ENCODE peak calls at places on chromosomes 12 and 14, in eight cellular contexts. One of them, this sample, is unnamed.

GRCh38 chr14:102145395-102145794 is 5.7 kb downstream of the WDR20 start:
- DNase-seq in AG09309: no peak
- DNase-seq in fibroblast of lung: no peak
- DNase-seq in GM23338: no peak
- DNase-seq in glutamatergic neuron: no peak
- DNase-seq in HFF-Myc: no peak
- DNase-seq in HCT116: no peak
- DNase-seq in neural progenitor cell: no peak
- DNase-seq in this sample: no peak

GRCh38 chr12:132798836-132799235 is 29.8 kb downstream of the GOLGA3 start:
- DNase-seq in GM23338: no peak
- DNase-seq in HCT116: no peak
- DNase-seq in AG09309: no peak
- DNase-seq in glutamatergic neuron: no peak
- DNase-seq in fibroblast of lung: no peak
- DNase-seq in HFF-Myc: no peak
- DNase-seq in neural progenitor cell: no peak
- DNase-seq in this sample: no peak

GRCh38 chr12:101697197-101697929 is at the start of gene CHPT1:
- DNase-seq in glutamatergic neuron: peak
- DNase-seq in AG09309: no peak
- DNase-seq in fibroblast of lung: peak
- DNase-seq in GM23338: peak
- DNase-seq in HFF-Myc: no peak
- DNase-seq in HCT116: no peak
- DNase-seq in neural progenitor cell: peak
- DNase-seq in this sample: peak

GRCh38 chr12:76268267-76268666 is 79.9 kb downstream of the BBS10 start:
- DNase-seq in glutamatergic neuron: no peak
- DNase-seq in fibroblast of lung: no peak
- DNase-seq in HFF-Myc: no peak
- DNase-seq in GM23338: no peak
- DNase-seq in AG09309: no peak
- DNase-seq in HCT116: no peak
- DNase-seq in neural progenitor cell: no peak
- DNase-seq in this sample: no peak

GRCh38 chr14:100738269-100738691 is 11.6 kb downstream of the DLK1 start:
- DNase-seq in fibroblast of lung: no peak
- DNase-seq in glutamatergic neuron: no peak
- DNase-seq in GM23338: no peak
- DNase-seq in HCT116: no peak
- DNase-seq in AG09309: no peak
- DNase-seq in HFF-Myc: no peak
- DNase-seq in neural progenitor cell: no peak
- DNase-seq in this sample: no peak

GRCh38 chr14:22319526-22320352 is 269.3 kb downstream of the DAD1 start:
- DNase-seq in HCT116: peak
- DNase-seq in GM23338: peak
- DNase-seq in glutamatergic neuron: peak
- DNase-seq in neural progenitor cell: peak
- DNase-seq in HFF-Myc: peak
- DNase-seq in AG09309: peak
- DNase-seq in fibroblast of lung: peak
- DNase-seq in this sample: peak

GRCh38 chr14:33809456-33809855 is 141.4 kb downstream of the EGLN3 start:
- DNase-seq in AG09309: no peak
- DNase-seq in GM23338: no peak
- DNase-seq in HCT116: no peak
- DNase-seq in glutamatergic neuron: no peak
- DNase-seq in neural progenitor cell: no peak
- DNase-seq in fibroblast of lung: no peak
- DNase-seq in HFF-Myc: no peak
- DNase-seq in this sample: no peak

GRCh38 chr12:107929436-107929835 is 154.9 kb downstream of the ASCL4 start:
- DNase-seq in HCT116: peak
- DNase-seq in fibroblast of lung: peak
- DNase-seq in glutamatergic neuron: no peak
- DNase-seq in neural progenitor cell: peak
- DNase-seq in AG09309: peak
- DNase-seq in HFF-Myc: peak
- DNase-seq in GM23338: peak
- DNase-seq in this sample: peak

GRCh38 chr12:130456375-130457199 is 118.9 kb downstream of the PIWIL1 start:
- DNase-seq in HCT116: no peak
- DNase-seq in neural progenitor cell: no peak
- DNase-seq in GM23338: no peak
- DNase-seq in glutamatergic neuron: no peak
- DNase-seq in HFF-Myc: no peak
- DNase-seq in AG09309: no peak
- DNase-seq in fibroblast of lung: no peak
- DNase-seq in this sample: no peak

GRCh38 chr12:118148287-118148686 is 12.4 kb downstream of the PEBP1 start:
- DNase-seq in GM23338: no peak
- DNase-seq in HCT116: no peak
- DNase-seq in glutamatergic neuron: no peak
- DNase-seq in AG09309: no peak
- DNase-seq in neural progenitor cell: no peak
- DNase-seq in fibroblast of lung: no peak
- DNase-seq in HFF-Myc: no peak
- DNase-seq in this sample: no peak

GRCh38 chr12:89589753-89590152 is 63.9 kb upstream of the POC1B start:
- DNase-seq in neural progenitor cell: no peak
- DNase-seq in GM23338: no peak
- DNase-seq in HFF-Myc: no peak
- DNase-seq in HCT116: no peak
- DNase-seq in AG09309: no peak
- DNase-seq in glutamatergic neuron: no peak
- DNase-seq in fibroblast of lung: no peak
- DNase-seq in this sample: no peak

GRCh38 chr12:26017484-26018211 is 59.2 kb downstream of the RASSF8 start:
- DNase-seq in HCT116: peak
- DNase-seq in GM23338: peak
- DNase-seq in HFF-Myc: peak
- DNase-seq in glutamatergic neuron: peak
- DNase-seq in neural progenitor cell: peak
- DNase-seq in AG09309: no peak
- DNase-seq in fibroblast of lung: peak
- DNase-seq in this sample: peak

GRCh38 chr14:89814126-89814525 is 140.4 kb downstream of the EFCAB11 start:
- DNase-seq in glutamatergic neuron: no peak
- DNase-seq in neural progenitor cell: no peak
- DNase-seq in GM23338: no peak
- DNase-seq in HCT116: no peak
- DNase-seq in AG09309: no peak
- DNase-seq in fibroblast of lung: no peak
- DNase-seq in HFF-Myc: no peak
- DNase-seq in this sample: no peak

GRCh38 chr12:47734725-47735480 is 9.6 kb upstream of the ENDOU start:
- DNase-seq in HFF-Myc: no peak
- DNase-seq in AG09309: no peak
- DNase-seq in neural progenitor cell: peak
- DNase-seq in GM23338: peak
- DNase-seq in fibroblast of lung: peak
- DNase-seq in glutamatergic neuron: peak
- DNase-seq in HCT116: no peak
- DNase-seq in this sample: no peak

GRCh38 chr14:69528930-69529329 is 44.4 kb downstream of the PLEKHD1 start:
- DNase-seq in neural progenitor cell: no peak
- DNase-seq in AG09309: no peak
- DNase-seq in HFF-Myc: no peak
- DNase-seq in GM23338: no peak
- DNase-seq in glutamatergic neuron: no peak
- DNase-seq in fibroblast of lung: no peak
- DNase-seq in HCT116: no peak
- DNase-seq in this sample: no peak

GRCh38 chr14:102539544-102540309 is 30.2 kb upstream of the ANKRD9 start:
- DNase-seq in AG09309: no peak
- DNase-seq in fibroblast of lung: peak
- DNase-seq in HFF-Myc: peak
- DNase-seq in GM23338: no peak
- DNase-seq in neural progenitor cell: no peak
- DNase-seq in glutamatergic neuron: no peak
- DNase-seq in HCT116: no peak
- DNase-seq in this sample: no peak

GRCh38 chr14:22339277-22339676 is 249.7 kb downstream of the DAD1 start:
- DNase-seq in AG09309: no peak
- DNase-seq in neural progenitor cell: no peak
- DNase-seq in fibroblast of lung: peak
- DNase-seq in HFF-Myc: peak
- DNase-seq in GM23338: no peak
- DNase-seq in glutamatergic neuron: no peak
- DNase-seq in HCT116: no peak
- DNase-seq in this sample: no peak

GRCh38 chr12:131618303-131618658 is 92.6 kb upstream of the SFSWAP start:
- DNase-seq in HFF-Myc: no peak
- DNase-seq in GM23338: peak
- DNase-seq in HCT116: no peak
- DNase-seq in glutamatergic neuron: no peak
- DNase-seq in AG09309: no peak
- DNase-seq in fibroblast of lung: no peak
- DNase-seq in neural progenitor cell: peak
- DNase-seq in this sample: no peak

GRCh38 chr12:103505371-103506236 is 9.8 kb upstream of the C12orf42 start:
- DNase-seq in HFF-Myc: no peak
- DNase-seq in fibroblast of lung: no peak
- DNase-seq in GM23338: no peak
- DNase-seq in AG09309: no peak
- DNase-seq in HCT116: no peak
- DNase-seq in neural progenitor cell: no peak
- DNase-seq in glutamatergic neuron: no peak
- DNase-seq in this sample: peak

GRCh38 chr12:95481072-95481471 is 7.1 kb downstream of the METAP2 start:
- DNase-seq in HFF-Myc: no peak
- DNase-seq in GM23338: no peak
- DNase-seq in neural progenitor cell: no peak
- DNase-seq in fibroblast of lung: no peak
- DNase-seq in HCT116: no peak
- DNase-seq in AG09309: no peak
- DNase-seq in glutamatergic neuron: no peak
- DNase-seq in this sample: no peak
- TF ChIP-seq CTCF in HFF-Myc: no peak
- TF ChIP-seq CTCF in GM23338: no peak
- TF ChIP-seq CTCF in neural progenitor cell: no peak
- TF ChIP-seq CTCF in fibroblast of lung: no peak
- TF ChIP-seq CTCF in HCT116: peak
- TF ChIP-seq CTCF in AG09309: no peak
- TF ChIP-seq CTCF in glutamatergic neuron: no peak
- TF ChIP-seq CTCF in this sample: no peak

DNA sequence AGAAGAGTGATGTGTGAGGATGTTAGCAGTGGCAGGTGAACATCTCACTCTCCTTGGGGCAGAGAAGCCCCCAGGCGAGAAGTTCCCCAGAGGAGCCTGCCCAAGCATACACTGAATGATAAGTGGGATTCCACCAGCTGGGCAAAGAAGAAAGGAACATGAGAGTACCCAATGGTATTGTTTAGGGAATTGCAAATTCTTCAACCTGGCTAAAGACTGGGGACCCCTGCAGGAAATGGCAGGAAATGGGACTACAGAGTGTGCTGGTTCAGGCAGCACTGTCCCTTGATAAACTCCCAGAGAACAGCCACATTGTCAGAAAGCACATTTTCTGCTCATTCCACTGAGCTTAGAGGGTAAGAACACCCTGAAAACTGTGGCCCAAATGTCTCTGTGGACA is 121.3 kb downstream of the RPS29 start:
- DNase-seq in HFF-Myc: no peak
- DNase-seq in HCT116: peak
- DNase-seq in AG09309: no peak
- DNase-seq in glutamatergic neuron: no peak
- DNase-seq in neural progenitor cell: peak
- DNase-seq in fibroblast of lung: no peak
- DNase-seq in GM23338: peak
- DNase-seq in this sample: no peak
- TF ChIP-seq CTCF in HFF-Myc: peak
- TF ChIP-seq CTCF in HCT116: peak
- TF ChIP-seq CTCF in AG09309: no peak
- TF ChIP-seq CTCF in glutamatergic neuron: no peak
- TF ChIP-seq CTCF in neural progenitor cell: peak
- TF ChIP-seq CTCF in fibroblast of lung: no peak
- TF ChIP-seq CTCF in GM23338: peak
- TF ChIP-seq CTCF in this sample: no peak

DNA sequence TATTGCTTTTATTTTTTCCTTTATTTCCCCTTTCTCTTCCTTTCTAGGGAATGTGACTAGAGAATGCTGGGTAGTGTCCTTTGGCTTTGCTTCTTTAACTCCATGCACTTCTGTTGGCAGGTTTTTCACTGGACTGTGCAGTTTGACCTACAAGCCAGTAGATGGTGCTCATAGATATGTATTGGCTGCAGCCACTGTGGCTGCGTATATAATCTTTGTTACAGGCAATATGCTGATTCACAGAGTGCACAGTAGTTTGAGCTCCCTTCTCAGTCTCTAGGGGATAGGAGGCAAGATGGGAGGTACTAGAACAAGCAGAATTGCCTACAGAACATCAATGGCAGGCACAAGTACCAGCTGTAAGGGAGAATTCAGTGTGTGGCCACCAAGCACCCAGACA is 503.5 kb downstream of the LRFN5 start:
- DNase-seq in HCT116: no peak
- DNase-seq in glutamatergic neuron: no peak
- DNase-seq in fibroblast of lung: peak
- DNase-seq in AG09309: peak
- DNase-seq in GM23338: peak
- DNase-seq in neural progenitor cell: peak
- DNase-seq in HFF-Myc: peak
- DNase-seq in this sample: peak
- TF ChIP-seq CTCF in HCT116: peak
- TF ChIP-seq CTCF in glutamatergic neuron: peak
- TF ChIP-seq CTCF in fibroblast of lung: peak
- TF ChIP-seq CTCF in AG09309: peak
- TF ChIP-seq CTCF in GM23338: peak
- TF ChIP-seq CTCF in neural progenitor cell: peak
- TF ChIP-seq CTCF in HFF-Myc: peak
- TF ChIP-seq CTCF in this sample: peak

GRCh38 chr14:21105095-21105494 is 4.2 kb downstream of the TMEM253 start:
- DNase-seq in HFF-Myc: no peak
- DNase-seq in fibroblast of lung: no peak
- DNase-seq in glutamatergic neuron: no peak
- DNase-seq in HCT116: no peak
- DNase-seq in GM23338: no peak
- DNase-seq in AG09309: no peak
- DNase-seq in neural progenitor cell: no peak
- DNase-seq in this sample: no peak

GRCh38 chr14:21102472-21103164 is 1.8 kb downstream of the TMEM253 start:
- DNase-seq in AG09309: no peak
- DNase-seq in HFF-Myc: no peak
- DNase-seq in neural progenitor cell: peak
- DNase-seq in GM23338: peak
- DNase-seq in HCT116: no peak
- DNase-seq in fibroblast of lung: no peak
- DNase-seq in glutamatergic neuron: no peak
- DNase-seq in this sample: peak

GRCh38 chr14:21104448-21105060 is 3.7 kb downstream of the TMEM253 start:
- DNase-seq in glutamatergic neuron: peak
- DNase-seq in HFF-Myc: no peak
- DNase-seq in fibroblast of lung: peak
- DNase-seq in HCT116: peak
- DNase-seq in GM23338: peak
- DNase-seq in neural progenitor cell: peak
- DNase-seq in AG09309: no peak
- DNase-seq in this sample: peak

GRCh38 chr14:21103165-21103709 is 2.4 kb downstream of the TMEM253 start:
- DNase-seq in glutamatergic neuron: no peak
- DNase-seq in HFF-Myc: no peak
- DNase-seq in HCT116: no peak
- DNase-seq in neural progenitor cell: no peak
- DNase-seq in AG09309: no peak
- DNase-seq in fibroblast of lung: no peak
- DNase-seq in GM23338: peak
- DNase-seq in this sample: no peak

GRCh38 chr14:21103710-21104447 is 3.0 kb downstream of the TMEM253 start:
- DNase-seq in AG09309: peak
- DNase-seq in HCT116: peak
- DNase-seq in neural progenitor cell: peak
- DNase-seq in HFF-Myc: peak
- DNase-seq in fibroblast of lung: peak
- DNase-seq in GM23338: peak
- DNase-seq in glutamatergic neuron: peak
- DNase-seq in this sample: peak
- TF ChIP-seq CTCF in AG09309: peak
- TF ChIP-seq CTCF in HCT116: peak
- TF ChIP-seq CTCF in neural progenitor cell: peak
- TF ChIP-seq CTCF in HFF-Myc: peak
- TF ChIP-seq CTCF in fibroblast of lung: peak
- TF ChIP-seq CTCF in GM23338: peak
- TF ChIP-seq CTCF in glutamatergic neuron: peak
- TF ChIP-seq CTCF in this sample: peak

This sample was measured in GM13977.